ENCODE peak calls at places on chromosomes 12 and 14, in nine cellular contexts. W, Y, G, U, O, L, V, Z and F are unnamed samples.

GRCh38 chr12:60148831-60149230 is 553.0 kb downstream of the SLC16A7 start:
- DNase-seq in U (no peak), O (peak), L (no peak), Z (no peak), G (no peak), Y (no peak), V (no peak), W (peak), F (no peak)

GRCh38 chr12:123223241-123223668 is 9.7 kb downstream of the MPHOSPH9 start:
- DNase-seq in W (no peak), U (no peak), L (no peak), Z (no peak), O (no peak), V (no peak), Y (no peak), G (no peak), F (no peak)

GRCh38 chr14:39266589-39266870 is 32.8 kb downstream of the MIA2 start:
- DNase-seq in U (no peak), L (peak), Y (no peak), G (peak), V (peak), O (no peak), W (no peak), Z (peak), F (peak)

GRCh38 chr12:77163068-77163810 is 97.9 kb upstream of the E2F7 start:
- DNase-seq in L (no peak), G (no peak), Z (no peak), Y (no peak), W (no peak), V (no peak), O (no peak), U (no peak), F (no peak)

GRCh38 chr14:51041853-51042252 is 53.1 kb downstream of the TRIM9 start:
- DNase-seq in V (no peak), G (no peak), Z (no peak), L (peak), Y (no peak), U (no peak), O (no peak), W (no peak), F (no peak)

GRCh38 chr12:69101505-69101904 is 137.9 kb upstream of the CPSF6 start:
- DNase-seq in W (peak), Y (no peak), G (no peak), Z (no peak), O (no peak), V (peak), L (no peak), U (no peak), F (no peak)

GRCh38 chr12:56358836-56359532 is 923 bp downstream of the STAT2 start:
- DNase-seq in W (peak), Z (no peak), V (no peak), U (no peak), Y (no peak), L (no peak), G (peak), O (peak), F (no peak)

GRCh38 chr14:26255213-26255612 is 342.6 kb downstream of the NOVA1 start:
- DNase-seq in G (peak), L (peak), W (peak), Z (no peak), O (peak), U (no peak), Y (no peak), V (no peak), F (no peak)

GRCh38 chr14:50447491-50447890 is 50.8 kb upstream of the CDKL1 start:
- DNase-seq in V (no peak), Y (no peak), L (no peak), O (peak), W (peak), U (no peak), Z (no peak), G (no peak), F (no peak)

GRCh38 chr14:58272589-58273372 is 25.6 kb upstream of the ARID4A start:
- DNase-seq in L (peak), Z (no peak), V (no peak), G (no peak), Y (no peak), U (no peak), W (peak), O (peak), F (no peak)

GRCh38 chr14:26993541-26993940 is 395.7 kb upstream of the NOVA1 start:
- DNase-seq in V (no peak), O (no peak), W (peak), G (peak), U (no peak), Z (no peak), Y (no peak), L (no peak), F (no peak)

GRCh38 chr12:76720068-76720467 is 43.8 kb upstream of the ZDHHC17 start:
- DNase-seq in W (peak), L (peak), U (no peak), O (no peak), Z (no peak), G (no peak), Y (no peak), V (no peak), F (no peak)

GRCh38 chr12:65684906-65685305 is 139.4 kb upstream of the HMGA2 start:
- DNase-seq in U (no peak), G (no peak), Y (no peak), L (no peak), O (no peak), W (no peak), Z (no peak), V (no peak), F (no peak)

GRCh38 chr14:70086685-70087379 is 101.9 kb downstream of the SLC8A3 start:
- DNase-seq in Y (no peak), V (no peak), L (peak), G (no peak), W (peak), U (no peak), O (peak), Z (no peak), F (no peak)

GRCh38 chr12:94254270-94254669 is 105.9 kb downstream of the PLXNC1 start:
- DNase-seq in Z (no peak), L (no peak), U (no peak), W (no peak), Y (no peak), V (no peak), O (no peak), G (no peak), F (no peak)

GRCh38 chr14:42000450-42000849 is 393.8 kb downstream of the LRFN5 start:
- DNase-seq in G (no peak), Z (no peak), W (peak), O (no peak), Y (no peak), U (no peak), L (no peak), V (no peak), F (no peak)

GRCh38 chr12:1491983-1492697 is 102.2 kb downstream of the FBXL14 start:
- DNase-seq in Z (no peak), L (peak), O (no peak), W (no peak), U (no peak), G (no peak), V (no peak), Y (no peak), F (no peak)

GRCh38 chr12:2806700-2807099 is 5.8 kb upstream of the ITFG2 start:
- DNase-seq in G (no peak), Z (no peak), Y (no peak), W (no peak), O (peak), U (no peak), V (no peak), L (no peak), F (no peak)

GRCh38 chr12:90366286-90366685 is 588.7 kb downstream of the CCER1 start:
- DNase-seq in Z (no peak), O (peak), G (no peak), L (no peak), U (no peak), V (no peak), Y (no peak), W (peak), F (no peak)

GRCh38 chr14:21940887-21941855 is 267.6 kb upstream of the OR4E1 start:
- DNase-seq in Z (no peak), W (peak), U (peak), O (peak), Y (no peak), V (no peak), L (peak), G (no peak), F (no peak)

GRCh38 chr12:124764451-124764850 is 99.2 kb downstream of the SCARB1 start:
- DNase-seq in G (no peak), V (no peak), Y (no peak), O (peak), U (no peak), W (peak), Z (no peak), L (peak), F (no peak)

GRCh38 chr14:93135399-93135798 is 19.7 kb upstream of the ITPK1 start:
- DNase-seq in O (no peak), Y (no peak), W (peak), G (no peak), L (no peak), U (no peak), Z (no peak), V (peak), F (no peak)

GRCh38 chr14:80637726-80638619 is 303.6 kb downstream of the CEP128 start:
- DNase-seq in Y (no peak), O (no peak), U (no peak), Z (no peak), G (no peak), V (no peak), W (peak), L (no peak), F (no peak)

GRCh38 chr14:38605193-38606114 is 349.6 kb upstream of the CLEC14A start:
- DNase-seq in L (peak), G (no peak), U (no peak), V (no peak), Z (no peak), O (peak), Y (no peak), W (peak), F (no peak)

GRCh38 chr14:24403294-24404013 is 4.7 kb downstream of the NYNRIN start:
- DNase-seq in W (peak), Y (no peak), O (peak), Z (no peak), V (no peak), L (peak), U (no peak), G (no peak), F (no peak)

GRCh38 chr12:123062682-123063426 is 82.4 kb downstream of the ARL6IP4 start:
- DNase-seq in W (peak), Y (peak), G (peak), O (peak), U (no peak), V (peak), L (no peak), Z (peak), F (no peak)

GRCh38 chr12:108720757-108721514 is 10.4 kb downstream of the CORO1C start:
- DNase-seq in Y (no peak), G (no peak), V (no peak), U (no peak), Z (no peak), L (peak), W (peak), O (no peak), F (no peak)

GRCh38 chr12:112031472-112031871 is 18.2 kb downstream of the ERP29 start:
- DNase-seq in O (peak), Y (no peak), U (no peak), G (no peak), Z (no peak), W (no peak), L (no peak), V (no peak), F (no peak)

GRCh38 chr14:23076785-23077408 is 18.0 kb downstream of the ACIN1 start:
- DNase-seq in L (peak), Y (no peak), G (no peak), V (no peak), W (peak), Z (no peak), U (no peak), O (peak), F (no peak)

GRCh38 chr14:20998139-20998538 is 954 bp upstream of the SLC39A2 start:
- DNase-seq in U (no peak), V (no peak), G (no peak), Z (no peak), L (peak), Y (no peak), O (no peak), W (no peak), F (no peak)

GRCh38 chr12:22100952-22101748 is 55.1 kb downstream of the CMAS start:
- DNase-seq in Z (peak), V (no peak), U (peak), Y (no peak), L (peak), W (peak), O (peak), G (no peak), F (no peak)

GRCh38 chr12:31406345-31406744 is 80.4 kb upstream of the SINHCAF start:
- DNase-seq in W (no peak), Z (no peak), U (no peak), G (no peak), Y (no peak), O (no peak), V (no peak), L (no peak), F (no peak)

GRCh38 chr14:78959674-78960264 is 789.6 kb downstream of the NRXN3 start:
- DNase-seq in W (peak), V (peak), L (peak), U (peak), Z (peak), O (peak), G (peak), Y (no peak), F (peak)

GRCh38 chr12:78636253-78636855 is 228.2 kb upstream of the SYT1 start:
- DNase-seq in G (no peak), O (peak), V (no peak), Z (no peak), Y (no peak), W (no peak), L (no peak), U (no peak), F (no peak)

GRCh38 chr12:12349711-12350665 is at the start of gene MANSC1:
- DNase-seq in G (peak), U (no peak), Y (no peak), O (peak), Z (peak), L (peak), W (peak), V (peak), F (peak)

GRCh38 chr14:105092124-105092911 is 27.1 kb upstream of the GPR132 start:
- DNase-seq in V (no peak), G (no peak), W (peak), O (no peak), Z (peak), U (no peak), L (no peak), Y (no peak), F (peak)

GRCh38 chr14:35301334-35302210 is 9.4 kb downstream of the PSMA6 start:
- DNase-seq in L (no peak), V (no peak), G (no peak), Z (no peak), Y (no peak), W (no peak), U (no peak), O (no peak), F (no peak)

GRCh38 chr12:70536650-70537049 is 100.6 kb downstream of the PTPRB start:
- DNase-seq in U (no peak), V (no peak), L (no peak), O (no peak), W (no peak), Z (no peak), Y (no peak), G (no peak), F (no peak)

GRCh38 chr14:54686219-54686870 is 119.4 kb downstream of the SAMD4A start:
- DNase-seq in Z (no peak), V (no peak), U (no peak), Y (peak), L (no peak), G (peak), O (peak), W (peak), F (no peak)

GRCh38 chr14:55867726-55868125 is 250.5 kb upstream of the PELI2 start:
- DNase-seq in Y (no peak), L (no peak), Z (no peak), V (no peak), O (no peak), G (no peak), W (peak), U (no peak), F (no peak)

GRCh38 chr14:89260898-89261297 is 156.1 kb downstream of the FOXN3 start:
- DNase-seq in O (no peak), Z (no peak), V (no peak), W (no peak), L (no peak), G (no peak), U (no peak), Y (no peak), F (no peak)

GRCh38 chr14:89264196-89264800 is 152.7 kb downstream of the FOXN3 start:
- DNase-seq in Y (no peak), Z (no peak), V (no peak), U (no peak), L (no peak), W (no peak), G (no peak), O (no peak), F (no peak)

GRCh38 chr14:89259951-89260350 is 157.1 kb downstream of the FOXN3 start:
- DNase-seq in Z (no peak), U (no peak), Y (no peak), G (no peak), L (no peak), W (no peak), V (no peak), O (no peak), F (no peak)

GRCh38 chr14:89265229-89265628 is 151.8 kb downstream of the FOXN3 start:
- DNase-seq in U (no peak), V (no peak), Y (no peak), O (no peak), W (no peak), Z (no peak), L (no peak), G (no peak), F (no peak)

DNA sequence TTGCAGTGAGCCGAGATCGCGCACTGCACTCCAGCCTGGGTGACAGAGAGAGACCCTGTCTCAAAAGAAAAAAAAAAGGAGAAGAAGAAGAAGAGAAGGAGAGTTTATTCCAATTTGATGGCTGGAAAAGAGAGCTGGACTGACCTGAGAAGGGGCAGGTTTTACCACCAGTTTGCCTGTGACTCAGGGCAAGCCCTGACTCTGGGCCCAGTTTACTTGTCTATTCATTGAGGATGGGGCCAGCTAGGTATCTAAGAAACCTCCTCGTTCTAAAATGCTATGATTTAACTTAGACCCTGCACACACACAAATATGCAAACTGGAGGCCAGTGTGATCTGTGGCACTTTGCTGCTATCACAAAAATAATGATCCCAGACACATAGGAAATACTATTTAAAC is 155.0 kb downstream of the FOXN3 start:
- DNase-seq in O (no peak), Y (no peak), Z (no peak), V (no peak), U (no peak), G (no peak), L (no peak), W (no peak), F (no peak)
- H3K4me3 ChIP-seq in O (no peak), Y (no peak), Z (no peak), V (no peak), U (no peak), G (no peak), L (no peak), W (no peak), F (no peak)

DNA sequence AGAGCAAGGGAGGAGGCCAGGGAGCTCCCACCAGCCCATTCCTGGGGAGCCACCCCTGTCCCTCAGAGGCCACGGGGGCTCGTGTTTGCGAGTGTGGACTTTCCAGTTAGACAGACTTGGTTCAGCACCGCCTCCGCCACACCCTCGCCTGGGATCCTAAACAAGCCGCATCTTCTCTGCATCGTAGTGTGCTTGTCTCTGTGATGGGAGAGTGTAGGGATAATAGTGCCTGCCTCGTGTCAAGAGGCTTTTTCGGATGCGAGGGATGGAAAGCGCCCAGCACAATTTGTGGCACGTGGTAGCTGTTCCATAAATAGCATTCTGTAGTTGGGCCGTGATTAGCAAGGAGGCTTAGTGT is 1.3 kb upstream of the PPP1R13B start:
- DNase-seq in W (no peak), V (no peak), O (no peak), L (no peak), Y (no peak), Z (no peak), G (no peak), U (no peak), F (peak)
- H3K4me3 ChIP-seq in W (peak), V (peak), O (peak), L (no peak), Y (no peak), Z (peak), G (no peak), U (peak), F (peak)

GRCh38 chr12:42483534-42483857 is 106.0 kb downstream of the PRICKLE1 start:
- DNase-seq in V (no peak), W (peak), L (no peak), Y (no peak), Z (peak), U (no peak), O (no peak), G (no peak), F (no peak)

GRCh38 chr12:42477931-42478330 is 111.6 kb downstream of the PRICKLE1 start:
- DNase-seq in L (no peak), O (no peak), Y (no peak), W (no peak), Z (no peak), V (no peak), U (no peak), G (no peak), F (no peak)

GRCh38 chr12:42482820-42483533 is 106.6 kb downstream of the PRICKLE1 start:
- DNase-seq in V (peak), W (peak), U (no peak), G (peak), O (peak), Z (peak), Y (peak), L (peak), F (peak)

GRCh38 chr12:42482086-42482819 is 107.3 kb downstream of the PRICKLE1 start:
- DNase-seq in G (peak), Y (no peak), O (peak), U (no peak), L (no peak), W (peak), Z (peak), V (no peak), F (no peak)

GRCh38 chr12:42481368-42481767 is 108.2 kb downstream of the PRICKLE1 start:
- DNase-seq in W (no peak), Y (no peak), U (no peak), L (peak), G (no peak), O (no peak), V (no peak), Z (no peak), F (no peak)
- H3K4me3 ChIP-seq in W (peak), Y (no peak), U (no peak), L (no peak), G (no peak), O (peak), V (no peak), Z (peak), F (no peak)

GRCh38 chr14:94738786-94739185 is 31.1 kb downstream of the GSC start:
- DNase-seq in U (no peak), Z (no peak), L (no peak), G (no peak), O (peak), V (no peak), W (no peak), Y (no peak), F (no peak)

GRCh38 chr14:94738097-94738496 is 31.8 kb downstream of the GSC start:
- DNase-seq in W (no peak), Y (no peak), U (no peak), L (no peak), V (no peak), O (no peak), Z (no peak), G (no peak), F (no peak)
- H3K4me3 ChIP-seq in W (no peak), Y (no peak), U (no peak), L (no peak), V (no peak), O (no peak), Z (no peak), G (no peak), F (no peak)

DNA sequence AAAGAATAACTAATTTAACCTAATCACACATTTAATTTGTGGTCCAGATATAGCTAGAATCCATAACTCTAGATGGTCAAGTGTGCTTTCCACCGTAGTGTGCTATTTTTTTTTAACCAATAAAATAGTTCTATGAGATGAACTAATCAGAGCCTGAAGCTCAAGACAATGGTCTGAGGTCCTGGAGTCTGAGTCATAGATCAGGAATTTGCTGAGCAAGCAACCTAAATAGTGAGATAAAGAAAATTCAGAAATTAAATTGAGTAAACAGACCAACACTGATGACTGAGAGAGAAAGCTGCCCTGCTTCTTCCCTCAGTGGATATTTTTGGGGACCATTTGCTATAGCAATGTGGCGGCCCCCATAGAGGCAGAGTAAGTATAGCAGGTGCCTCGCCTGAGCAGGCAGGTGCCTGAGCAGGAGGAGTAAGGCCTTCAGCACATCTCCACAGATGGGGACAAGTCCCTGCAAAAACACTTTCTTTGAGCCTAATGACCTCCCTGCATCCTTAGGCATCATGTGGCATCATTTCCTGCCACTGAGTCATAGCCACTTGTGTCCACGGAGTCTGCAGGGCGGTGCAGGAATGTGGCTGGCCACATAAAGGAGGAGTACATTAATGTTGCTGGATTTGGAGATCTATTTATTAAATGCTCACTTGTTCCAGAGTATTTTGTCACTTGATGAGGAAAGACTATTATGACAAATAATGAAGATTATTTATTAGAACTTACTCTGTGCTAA is 13.9 kb upstream of the CLEC4E start:
- DNase-seq in W (peak), L (peak), G (no peak), Z (no peak), U (no peak), O (peak), Y (no peak), V (no peak), F (no peak)
- H3K4me3 ChIP-seq in W (no peak), L (no peak), G (no peak), Z (no peak), U (no peak), O (no peak), Y (no peak), V (no peak), F (no peak)